ENCODE peak calls at places on chromosomes 12 and 14, in nine cellular contexts. One of them, this sample, is unnamed.

GRCh38 chr12:28591831-28592230 is 401.6 kb downstream of the CCDC91 start:
- DNase-seq in suprapubic skin: no peak
- DNase-seq in A549: no peak
- DNase-seq in putamen: no peak
- DNase-seq in stomach: no peak
- DNase-seq in heart left ventricle: no peak
- DNase-seq in NCI-H524: no peak
- DNase-seq in T-helper 2 cell: no peak
- DNase-seq in epithelial cell of proximal tubule: no peak
- DNase-seq in this sample: no peak

GRCh38 chr12:9869307-9870161 is at the start of gene CLEC2B:
- DNase-seq in heart left ventricle: no peak
- DNase-seq in stomach: no peak
- DNase-seq in suprapubic skin: no peak
- DNase-seq in epithelial cell of proximal tubule: peak
- DNase-seq in T-helper 2 cell: no peak
- DNase-seq in A549: peak
- DNase-seq in putamen: no peak
- DNase-seq in NCI-H524: no peak
- DNase-seq in this sample: peak

GRCh38 chr12:32201996-32202395 is 95.3 kb downstream of the BICD1 start:
- DNase-seq in suprapubic skin: no peak
- DNase-seq in stomach: no peak
- DNase-seq in T-helper 2 cell: no peak
- DNase-seq in NCI-H524: peak
- DNase-seq in A549: no peak
- DNase-seq in epithelial cell of proximal tubule: no peak
- DNase-seq in putamen: no peak
- DNase-seq in heart left ventricle: no peak
- DNase-seq in this sample: no peak

GRCh38 chr12:91804533-91804932 is 341.1 kb downstream of the BTG1 start:
- DNase-seq in stomach: no peak
- DNase-seq in heart left ventricle: no peak
- DNase-seq in T-helper 2 cell: no peak
- DNase-seq in putamen: no peak
- DNase-seq in NCI-H524: no peak
- DNase-seq in suprapubic skin: no peak
- DNase-seq in A549: no peak
- DNase-seq in epithelial cell of proximal tubule: peak
- DNase-seq in this sample: no peak

GRCh38 chr14:95871531-95871930 is 5.1 kb upstream of the TUNAR start:
- DNase-seq in NCI-H524: peak
- DNase-seq in stomach: no peak
- DNase-seq in T-helper 2 cell: no peak
- DNase-seq in heart left ventricle: no peak
- DNase-seq in suprapubic skin: no peak
- DNase-seq in putamen: no peak
- DNase-seq in epithelial cell of proximal tubule: no peak
- DNase-seq in A549: no peak
- DNase-seq in this sample: no peak

GRCh38 chr14:51093371-51094281 is 1.3 kb downstream of the TRIM9 start:
- DNase-seq in epithelial cell of proximal tubule: no peak
- DNase-seq in stomach: no peak
- DNase-seq in NCI-H524: peak
- DNase-seq in suprapubic skin: peak
- DNase-seq in T-helper 2 cell: no peak
- DNase-seq in putamen: peak
- DNase-seq in A549: peak
- DNase-seq in heart left ventricle: peak
- DNase-seq in this sample: no peak

GRCh38 chr12:27999521-27999920 is 27.0 kb upstream of the PTHLH start:
- DNase-seq in T-helper 2 cell: no peak
- DNase-seq in suprapubic skin: no peak
- DNase-seq in epithelial cell of proximal tubule: no peak
- DNase-seq in heart left ventricle: no peak
- DNase-seq in A549: no peak
- DNase-seq in NCI-H524: no peak
- DNase-seq in putamen: no peak
- DNase-seq in stomach: no peak
- DNase-seq in this sample: peak

GRCh38 chr12:119338593-119339363 is 4.2 kb downstream of the CCDC60 start:
- DNase-seq in heart left ventricle: no peak
- DNase-seq in epithelial cell of proximal tubule: no peak
- DNase-seq in stomach: no peak
- DNase-seq in A549: no peak
- DNase-seq in NCI-H524: peak
- DNase-seq in suprapubic skin: no peak
- DNase-seq in T-helper 2 cell: no peak
- DNase-seq in putamen: no peak
- DNase-seq in this sample: no peak

GRCh38 chr14:93734086-93734822 is 54.0 kb downstream of the PRIMA1 start:
- DNase-seq in heart left ventricle: no peak
- DNase-seq in NCI-H524: no peak
- DNase-seq in T-helper 2 cell: no peak
- DNase-seq in A549: no peak
- DNase-seq in suprapubic skin: no peak
- DNase-seq in epithelial cell of proximal tubule: no peak
- DNase-seq in putamen: no peak
- DNase-seq in stomach: no peak
- DNase-seq in this sample: no peak

GRCh38 chr12:91155990-91156389 is 26.6 kb downstream of the DCN start:
- DNase-seq in heart left ventricle: no peak
- DNase-seq in stomach: no peak
- DNase-seq in suprapubic skin: no peak
- DNase-seq in NCI-H524: no peak
- DNase-seq in epithelial cell of proximal tubule: no peak
- DNase-seq in putamen: no peak
- DNase-seq in A549: no peak
- DNase-seq in T-helper 2 cell: no peak
- DNase-seq in this sample: no peak

GRCh38 chr12:10288989-10289388 is 18.7 kb upstream of the KLRD1 start:
- DNase-seq in suprapubic skin: no peak
- DNase-seq in NCI-H524: no peak
- DNase-seq in epithelial cell of proximal tubule: no peak
- DNase-seq in A549: no peak
- DNase-seq in T-helper 2 cell: no peak
- DNase-seq in putamen: no peak
- DNase-seq in heart left ventricle: no peak
- DNase-seq in stomach: no peak
- DNase-seq in this sample: no peak

GRCh38 chr12:87679262-87679661 is 349.9 kb downstream of the C12orf50 start:
- DNase-seq in A549: no peak
- DNase-seq in epithelial cell of proximal tubule: peak
- DNase-seq in T-helper 2 cell: no peak
- DNase-seq in NCI-H524: no peak
- DNase-seq in stomach: no peak
- DNase-seq in putamen: no peak
- DNase-seq in heart left ventricle: no peak
- DNase-seq in suprapubic skin: no peak
- DNase-seq in this sample: peak

GRCh38 chr12:55720071-55720564 is at the start of gene RDH5:
- DNase-seq in suprapubic skin: no peak
- DNase-seq in heart left ventricle: peak
- DNase-seq in T-helper 2 cell: no peak
- DNase-seq in A549: peak
- DNase-seq in stomach: peak
- DNase-seq in epithelial cell of proximal tubule: no peak
- DNase-seq in putamen: no peak
- DNase-seq in NCI-H524: peak
- DNase-seq in this sample: peak